ENCODE peak calls at places on chromosomes 1 and 21, in four cellular contexts. L is K562, P is HL-60, O is GM12878. F is an unnamed sample.

GRCh38 chr1:103284270-103284669 is 175.9 kb upstream of the COL11A1 start:
- DNase-seq in L (no peak), P (no peak), O (no peak), F (no peak)

GRCh38 chr1:17768651-17769241 is 13.6 kb downstream of the ACTL8 start:
- DNase-seq in L (peak; percentile 39), P (no peak), O (no peak), F (no peak)

GRCh38 chr1:63189677-63190076 is 132.7 kb upstream of the FOXD3 start:
- DNase-seq in L (no peak), P (no peak), O (no peak), F (no peak)

GRCh38 chr1:19628879-19629278 is 15.2 kb upstream of the NBL1 start:
- DNase-seq in L (no peak), P (no peak), O (no peak), F (no peak)

GRCh38 chr21:33434770-33435360 is 31.7 kb downstream of the IFNGR2 start:
- DNase-seq in L (peak; percentile 53), P (peak; percentile 51), O (peak; percentile 99), F (peak; percentile 53)

GRCh38 chr1:182588460-182589396 is at the start of gene RNASEL:
- DNase-seq in L (peak; percentile 83), P (peak; percentile 76), O (no peak), F (no peak)

GRCh38 chr1:47128221-47128620 is 9.0 kb upstream of the CYP4A22 start:
- DNase-seq in L (no peak), P (no peak), O (no peak), F (no peak)

GRCh38 chr1:229273507-229274232 is 2.8 kb downstream of the RAB4A start:
- DNase-seq in L (no peak), P (no peak), O (no peak), F (no peak)

GRCh38 chr1:47405697-47406096 is 10.4 kb upstream of the FOXE3 start:
- DNase-seq in L (peak; percentile 40), P (peak; percentile 37), O (no peak), F (no peak)

GRCh38 chr21:45818276-45818903 is 163.2 kb upstream of the COL6A1 start:
- DNase-seq in L (peak; percentile 46), P (peak; percentile 91), O (no peak), F (no peak)

GRCh38 chr1:64062941-64063581 is 140.4 kb upstream of the UBE2U start:
- DNase-seq in L (no peak), P (no peak), O (no peak), F (no peak)

GRCh38 chr1:90879281-90879680 is 142.6 kb downstream of the ZNF644 start:
- DNase-seq in L (peak; percentile 11), P (no peak), O (no peak), F (no peak)

GRCh38 chr1:159009704-159010361 is at the start of gene IFI16:
- DNase-seq in L (peak; percentile 17), P (peak; percentile 73), O (peak; percentile 87), F (peak; percentile 32)

GRCh38 chr1:67479146-67479891 is 49.1 kb upstream of the SERBP1 start:
- DNase-seq in L (peak; percentile 87), P (no peak), O (no peak), F (no peak)

GRCh38 chr1:43994071-43994470 is 2.7 kb downstream of the CCDC24 start:
- DNase-seq in L (no peak), P (no peak), O (no peak), F (no peak)

GRCh38 chr1:43991200-43991475 is 261 bp upstream of the CCDC24 start:
- DNase-seq in L (no peak), P (no peak), O (no peak), F (no peak)

GRCh38 chr1:43993206-43993914 is 2.0 kb downstream of the CCDC24 start:
- DNase-seq in L (no peak), P (no peak), O (no peak), F (no peak)

GRCh38 chr1:43991476-43992231 is at the start of gene CCDC24:
- DNase-seq in L (peak; percentile 89), P (peak; percentile 74), O (no peak), F (peak; percentile 90)

DNA sequence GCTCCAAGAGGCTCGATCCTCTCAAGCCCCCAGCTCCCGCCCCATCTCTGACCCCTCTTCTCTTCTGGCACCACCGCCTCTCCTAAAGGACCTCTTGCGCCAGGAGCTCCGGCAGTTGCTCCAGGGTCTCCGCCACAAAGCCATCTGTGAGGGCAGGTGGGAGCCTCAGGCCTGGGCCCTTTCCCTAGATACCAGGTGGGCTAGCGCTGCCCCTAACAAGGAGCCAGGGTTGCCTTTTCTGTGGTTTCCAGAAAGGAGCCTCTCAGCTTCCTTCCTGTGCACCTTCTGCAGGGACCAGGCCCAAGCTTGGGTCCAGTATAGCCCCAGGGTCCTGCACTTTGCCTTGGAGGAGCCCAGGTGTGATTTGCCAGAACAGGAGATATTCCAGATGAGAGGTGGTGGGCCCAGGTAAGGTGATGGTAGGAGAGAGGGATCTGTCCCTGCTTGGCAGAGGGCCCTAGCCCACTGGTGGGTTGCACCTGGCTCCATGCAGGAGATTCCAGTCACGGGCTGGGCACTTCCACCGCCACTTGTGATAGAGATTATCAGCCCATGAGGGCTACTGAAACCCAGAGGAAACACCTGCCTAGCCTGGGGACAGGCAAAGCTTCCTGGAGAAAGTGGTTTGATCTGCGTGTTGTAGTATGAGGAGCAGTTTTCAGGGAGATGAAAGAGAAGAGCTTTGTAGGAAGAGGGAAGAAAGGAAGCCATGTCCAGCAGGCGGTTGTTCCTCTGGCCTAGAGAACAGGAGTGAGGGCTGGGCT is 1.0 kb downstream of the CCDC24 start:
- DNase-seq in L (no peak), P (no peak), O (no peak), F (no peak)
- TF ChIP-seq SPI1 in L (no peak), P (no peak), O (no peak), F (no peak)

GRCh38 chr1:186225089-186225488 is 150.0 kb downstream of the TPR start:
- DNase-seq in L (no peak), P (no peak), O (no peak), F (no peak)
- TF ChIP-seq SPI1 in L (no peak), P (no peak), O (no peak), F (no peak)

GRCh38 chr21:34593423-34593822 is 21.5 kb downstream of the RCAN1 start:
- DNase-seq in L (no peak), P (no peak), O (no peak), F (no peak)
- TF ChIP-seq SPI1 in L (no peak), P (no peak), O (no peak), F (no peak)

GRCh38 chr1:97764991-97765390 is 155.8 kb downstream of the DPYD start:
- DNase-seq in L (no peak), P (no peak), O (no peak), F (no peak)

GRCh38 chr1:97761637-97762036 is 159.2 kb downstream of the DPYD start:
- DNase-seq in L (no peak), P (no peak), O (no peak), F (no peak)

GRCh38 chr1:97758589-97759057 is 162.2 kb downstream of the DPYD start:
- DNase-seq in L (no peak), P (no peak), O (no peak), F (no peak)

GRCh38 chr1:97759078-97759477 is 161.8 kb downstream of the DPYD start:
- DNase-seq in L (no peak), P (no peak), O (no peak), F (no peak)
- TF ChIP-seq SPI1 in L (no peak), P (no peak), O (no peak), F (no peak)

GRCh38 chr1:10161541-10162290 is 48.7 kb upstream of the KIF1B start:
- DNase-seq in L (no peak), P (no peak), O (no peak), F (no peak)
- TF ChIP-seq SPI1 in L (no peak), P (no peak), O (no peak), F (no peak)

GRCh38 chr1:206909167-206909882 is 12.1 kb downstream of the IL24 start:
- DNase-seq in L (peak; percentile 49), P (no peak), O (no peak), F (no peak)
- TF ChIP-seq SPI1 in L (no peak), P (no peak), O (no peak), F (no peak)

GRCh38 chr1:197782719-197783328 is 7.5 kb upstream of the DENND1B start:
- DNase-seq in L (no peak), P (no peak), O (no peak), F (no peak)
- TF ChIP-seq SPI1 in L (no peak), P (peak; percentile 53), O (no peak), F (no peak)